ENCODE peak calls at places on chromosomes 11 and 22, in ten cellular contexts. A, O, Q, V, H, T, C, Z, F and B are unnamed samples.

GRCh38 chr11:84714316-84714780 is 912.8 kb downstream of the DLG2 start:
- DNase-seq in A (peak; percentile 41), O (peak; percentile 43), Q (peak; percentile 21), V (peak; percentile 40), H (no peak), T (peak; percentile 34), C (peak; percentile 76), Z (peak; percentile 65), F (peak; percentile 87), B (no peak)

GRCh38 chr11:10540546-10540914 is 457 bp downstream of the RNF141 start:
- DNase-seq in A (peak; percentile 31), O (no peak), Q (no peak), V (no peak), H (no peak), T (peak; percentile 35), C (no peak), Z (no peak), F (peak; percentile 72), B (no peak)

GRCh38 chr11:124602193-124602592 is 9.0 kb upstream of the PANX3 start:
- DNase-seq in A (no peak), O (no peak), Q (no peak), V (no peak), H (no peak), T (peak; percentile 25), C (peak; percentile 52), Z (no peak), F (no peak), B (no peak)

GRCh38 chr22:38317995-38318715 is 922 bp upstream of the CSNK1E start:
- DNase-seq in A (peak; percentile 91), O (no peak), Q (peak; percentile 80), V (peak; percentile 82), H (no peak), T (peak; percentile 94), C (peak; percentile 97), Z (peak; percentile 82), F (peak; percentile 87), B (no peak)

GRCh38 chr11:111836766-111837165 is 34.6 kb downstream of the ALG9 start:
- DNase-seq in A (peak; percentile 29), O (peak; percentile 29), Q (no peak), V (no peak), H (no peak), T (peak; percentile 67), C (no peak), Z (no peak), F (no peak), B (no peak)

GRCh38 chr11:61069427-61069826 is 32.9 kb upstream of the CD5 start:
- DNase-seq in A (no peak), O (no peak), Q (no peak), V (no peak), H (no peak), T (no peak), C (no peak), Z (no peak), F (no peak), B (no peak)

GRCh38 chr11:45026835-45027234 is 76.2 kb upstream of the TP53I11 start:
- DNase-seq in A (no peak), O (no peak), Q (no peak), V (no peak), H (no peak), T (no peak), C (no peak), Z (no peak), F (no peak), B (no peak)

GRCh38 chr22:46066691-46067090 is 83.6 kb upstream of the PPARA start:
- DNase-seq in A (no peak), O (no peak), Q (peak; percentile 68), V (no peak), H (no peak), T (peak; percentile 36), C (peak; percentile 78), Z (no peak), F (peak; percentile 49), B (no peak)

GRCh38 chr22:17633217-17633997 is 4.9 kb upstream of the ATP6V1E1 start:
- DNase-seq in A (peak; percentile 73), O (no peak), Q (no peak), V (no peak), H (no peak), T (peak; percentile 65), C (peak; percentile 77), Z (peak; percentile 62), F (no peak), B (no peak)

GRCh38 chr11:31797227-31798056 is 13.7 kb downstream of the PAX6 start:
- DNase-seq in A (no peak), O (peak; percentile 13), Q (no peak), V (peak; percentile 33), H (peak; percentile 86), T (no peak), C (no peak), Z (no peak), F (no peak), B (no peak)

GRCh38 chr11:31799794-31800397 is 11.2 kb downstream of the PAX6 start:
- DNase-seq in A (no peak), O (peak; percentile 8), Q (no peak), V (peak; percentile 12), H (peak; percentile 37), T (no peak), C (no peak), Z (no peak), F (no peak), B (no peak)

GRCh38 chr11:31799036-31799793 is 11.9 kb downstream of the PAX6 start:
- DNase-seq in A (no peak), O (peak; percentile 18), Q (no peak), V (peak; percentile 28), H (peak; percentile 60), T (no peak), C (no peak), Z (no peak), F (no peak), B (no peak)

GRCh38 chr11:31796523-31797226 is 14.4 kb downstream of the PAX6 start:
- DNase-seq in A (no peak), O (peak; percentile 9), Q (no peak), V (no peak), H (peak; percentile 66), T (no peak), C (no peak), Z (no peak), F (no peak), B (no peak)

GRCh38 chr11:31798057-31799035 is 12.8 kb downstream of the PAX6 start:
- DNase-seq in A (no peak), O (peak; percentile 64), Q (no peak), V (peak; percentile 42), H (peak; percentile 86), T (no peak), C (no peak), Z (no peak), F (no peak), B (no peak)
- TF ChIP-seq CTCF in A (peak; percentile 29), O (peak; percentile 47), Q (no peak), V (peak; percentile 25), H (no peak), T (peak; percentile 26), C (no peak), Z (no peak), F (no peak), B (no peak)

DNA sequence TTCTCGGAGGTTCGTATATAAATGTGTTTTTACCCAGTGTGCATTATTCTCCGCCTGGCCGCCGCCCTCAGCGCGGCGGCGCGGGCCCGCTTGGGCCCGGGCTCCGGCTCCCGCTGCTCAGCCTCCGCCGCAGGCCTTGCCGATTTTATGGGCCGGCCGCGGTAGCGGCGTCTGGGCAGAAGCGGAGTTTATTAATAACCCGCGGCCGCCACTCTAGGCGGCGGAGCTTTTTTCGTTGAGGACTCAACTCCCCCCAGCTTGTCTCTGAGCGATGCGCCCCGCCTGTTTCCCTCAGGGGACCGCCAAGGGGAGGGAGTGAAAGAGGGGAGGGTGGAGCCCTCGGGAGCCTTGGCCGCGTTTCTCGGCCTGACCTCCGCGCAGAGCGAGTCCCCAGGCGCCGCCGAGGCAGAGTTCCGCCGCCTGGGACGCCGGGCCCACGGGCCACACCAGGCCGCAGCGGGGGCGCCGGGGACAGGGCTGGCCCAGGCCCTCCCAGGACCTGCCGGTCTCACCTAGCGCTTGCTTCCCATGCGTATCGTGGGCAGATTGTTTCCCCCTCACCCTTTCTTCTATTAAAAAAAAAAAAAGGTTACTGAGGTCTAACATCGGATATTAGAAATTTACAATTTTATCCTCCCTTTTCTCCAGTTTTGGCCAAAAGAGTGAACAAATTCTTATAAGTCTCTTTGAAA is 402 bp downstream of the ZNF143 start:
- DNase-seq in A (peak; percentile 91), O (peak; percentile 86), Q (peak; percentile 60), V (peak; percentile 94), H (peak; percentile 97), T (peak; percentile 94), C (peak; percentile 92), Z (peak; percentile 78), F (peak; percentile 81), B (peak; percentile 77)
- TF ChIP-seq CTCF in A (no peak), O (no peak), Q (no peak), V (peak; percentile 5), H (no peak), T (no peak), C (no peak), Z (no peak), F (no peak), B (no peak)

DNA sequence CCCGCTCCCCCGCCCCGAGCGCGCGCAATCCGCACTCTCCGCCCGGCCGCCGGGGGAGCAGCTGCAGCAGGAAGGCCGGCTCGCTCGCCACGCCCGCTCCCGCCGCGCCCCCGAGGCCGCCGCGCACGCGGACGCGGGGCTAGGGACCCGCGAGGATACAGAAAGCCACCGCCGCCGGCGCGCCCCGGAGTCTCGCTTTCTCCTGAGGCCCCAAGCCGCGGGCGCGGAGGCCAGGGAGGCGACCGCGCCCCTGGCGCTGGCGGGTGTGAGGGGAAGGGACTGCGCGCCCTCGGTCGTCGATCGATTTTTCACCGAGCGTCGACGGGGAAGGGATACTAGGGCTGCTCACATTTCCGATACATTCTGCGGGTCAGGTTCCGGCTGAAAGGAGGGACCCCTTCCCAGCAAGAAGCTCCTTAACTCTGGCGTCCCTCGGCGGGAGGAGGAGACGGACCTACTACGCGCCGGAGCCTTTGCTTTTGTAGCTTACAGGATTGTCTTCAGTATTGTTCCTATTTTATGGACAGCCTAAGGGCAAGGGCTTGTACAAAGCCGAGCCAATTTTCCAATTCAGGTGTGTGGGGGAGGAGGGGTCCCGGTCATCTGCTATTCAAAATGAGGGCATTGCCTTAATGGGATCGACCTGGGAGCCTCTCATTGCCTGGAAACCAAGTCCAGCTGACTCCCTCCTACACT is 416 bp upstream of the GAB2 start:
- DNase-seq in A (peak; percentile 77), O (peak; percentile 85), Q (no peak), V (peak; percentile 92), H (no peak), T (peak; percentile 72), C (peak; percentile 62), Z (peak; percentile 86), F (peak; percentile 83), B (peak; percentile 78)
- TF ChIP-seq CTCF in A (no peak), O (peak; percentile 15), Q (peak; percentile 26), V (peak; percentile 38), H (no peak), T (no peak), C (no peak), Z (no peak), F (no peak), B (no peak)

DNA sequence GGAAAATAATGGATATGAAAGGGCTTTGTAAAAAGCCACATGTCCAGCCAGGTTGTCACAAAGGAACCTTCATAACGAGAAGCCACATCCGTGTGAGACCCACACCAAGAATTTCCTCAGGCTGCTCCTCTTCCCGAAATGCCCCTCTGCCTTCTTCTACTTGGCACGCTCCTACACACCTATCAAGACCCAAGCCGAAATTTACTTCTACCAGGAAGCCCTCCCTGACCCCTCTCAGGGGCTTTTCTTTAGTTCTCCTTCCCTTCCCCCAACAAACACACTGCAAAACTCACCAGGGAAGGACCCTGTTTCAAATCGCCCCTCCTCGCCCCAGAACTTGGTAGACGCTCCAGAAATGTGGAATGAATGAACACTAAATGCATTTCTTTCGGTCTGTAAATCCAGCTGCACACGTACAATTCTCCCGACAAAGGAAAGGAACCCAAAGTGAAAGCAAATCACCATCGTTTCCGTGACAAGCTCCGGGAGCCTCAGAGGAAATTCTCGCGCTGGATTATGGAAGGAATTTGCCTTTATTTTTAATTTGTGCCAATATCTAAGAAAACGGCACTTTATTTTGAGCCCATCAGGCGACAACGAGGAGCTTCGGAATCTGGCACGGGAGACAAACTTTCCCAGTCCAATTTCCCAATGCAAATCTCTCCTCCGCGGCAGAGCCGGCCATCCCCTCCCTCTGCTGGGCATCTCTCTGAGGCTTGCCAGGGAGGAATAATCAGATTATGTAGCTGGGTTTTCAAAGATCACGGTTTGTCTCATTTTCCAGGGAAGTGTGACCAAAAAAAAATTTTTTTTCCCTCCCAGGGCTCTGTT is 13.2 kb upstream of the SHISAL1 start:
- DNase-seq in A (peak; percentile 56), O (no peak), Q (no peak), V (no peak), H (no peak), T (peak; percentile 56), C (no peak), Z (no peak), F (no peak), B (no peak)
- TF ChIP-seq CTCF in A (peak; percentile 49), O (no peak), Q (no peak), V (peak; percentile 22), H (peak; percentile 19), T (peak; percentile 55), C (peak; percentile 18), Z (no peak), F (no peak), B (no peak)